ENCODE peak calls at places on chromosomes 7 and 10, in eight cellular contexts. H is kidney tubule cell; B is astrocyte; I is Caki2; D is COR-L47; U is Calu3; G is stimulated activated CD8-positive, alpha-beta memory T cell treated with anti-CD3 and anti-CD28 coated beads, Interleukin-2, amount 100 ng/mL, for 1 hour; W is DMS79 treated with DMSO at 0.1 percent for 48 hours. N is an unnamed sample.

GRCh38 chr10:69479241-69479730 is 28.0 kb downstream of the TSPAN15 start:
- DNase-seq in I (no peak), W (peak; percentile 8), D (peak; percentile 9), G (no peak), H (no peak), U (no peak), B (no peak), N (no peak)

GRCh38 chr10:77580500-77580899 is 57.1 kb downstream of the KCNMA1 start:
- DNase-seq in G (no peak), B (no peak), I (no peak), H (no peak), W (no peak), D (no peak), U (no peak), N (no peak)

GRCh38 chr7:44633254-44634186 is 27.1 kb downstream of the OGDH start:
- DNase-seq in W (no peak), G (peak; percentile 19), H (peak; percentile 92), D (no peak), B (peak; percentile 97), I (peak; percentile 85), U (peak; percentile 75), N (peak; percentile 48)

GRCh38 chr10:48459270-48460147 is 145.4 kb downstream of the ARHGAP22 start:
- DNase-seq in W (no peak), U (no peak), I (no peak), D (no peak), B (no peak), G (no peak), H (no peak), N (no peak)

GRCh38 chr10:119826777-119827176 is 45.9 kb downstream of the MCMBP start:
- DNase-seq in B (no peak), G (no peak), W (no peak), I (no peak), H (peak; percentile 19), D (no peak), U (no peak), N (no peak)

GRCh38 chr7:157751951-157752673 is 415.3 kb downstream of the DNAJB6 start:
- DNase-seq in G (no peak), W (no peak), B (no peak), U (no peak), I (no peak), D (no peak), H (no peak), N (no peak)

GRCh38 chr7:96481831-96482230 is 159.9 kb upstream of the SLC25A13 start:
- DNase-seq in D (no peak), H (no peak), G (no peak), I (no peak), W (no peak), B (no peak), U (no peak), N (no peak)

GRCh38 chr10:29377333-29377961 is 88.6 kb downstream of the LYZL1 start:
- DNase-seq in B (no peak), G (no peak), W (no peak), I (peak; percentile 23), D (no peak), H (peak; percentile 40), U (no peak), N (no peak)

GRCh38 chr10:52956451-52956850 is 183.9 kb upstream of the MBL2 start:
- DNase-seq in B (peak; percentile 3), D (no peak), I (peak; percentile 12), W (no peak), U (no peak), G (no peak), H (peak; percentile 86), N (no peak)

GRCh38 chr10:114631678-114632417 is 26.2 kb downstream of the ABLIM1 start:
- DNase-seq in D (no peak), G (no peak), I (peak; percentile 63), H (peak; percentile 85), U (peak; percentile 39), W (peak; percentile 12), B (no peak), N (no peak)

GRCh38 chr7:154777023-154777422 is 225.9 kb downstream of the PAXIP1 start:
- DNase-seq in D (no peak), U (no peak), W (no peak), G (no peak), I (peak; percentile 45), H (peak; percentile 96), B (peak; percentile 87), N (no peak)

GRCh38 chr10:124564881-124565280 is 103.3 kb downstream of the LHPP start:
- DNase-seq in B (no peak), H (no peak), U (no peak), W (no peak), I (no peak), G (no peak), D (no peak), N (no peak)

GRCh38 chr7:1558181-1558811 is 2.3 kb upstream of the TMEM184A start:
- DNase-seq in D (no peak), U (no peak), W (no peak), H (no peak), G (no peak), B (no peak), I (no peak), N (no peak)

GRCh38 chr7:111400088-111400487 is 162.2 kb downstream of the IMMP2L start:
- DNase-seq in G (no peak), I (no peak), H (peak; percentile 76), U (no peak), W (no peak), B (no peak), D (no peak), N (no peak)

GRCh38 chr7:152395115-152395514 is 40.7 kb downstream of the KMT2C start:
- DNase-seq in W (no peak), U (no peak), G (no peak), D (no peak), B (peak; percentile 62), H (peak; percentile 67), I (peak; percentile 70), N (no peak)

GRCh38 chr7:27784399-27785053 is 44.6 kb downstream of the TAX1BP1 start:
- DNase-seq in W (no peak), B (peak; percentile 49), D (peak; percentile 13), I (peak; percentile 70), U (peak; percentile 67), G (no peak), H (peak; percentile 73), N (no peak)

GRCh38 chr7:134446446-134446845 is 12.5 kb downstream of the AKR1B1 start:
- DNase-seq in G (no peak), I (no peak), B (no peak), U (no peak), W (no peak), H (no peak), D (no peak), N (no peak)

GRCh38 chr7:114976666-114977065 is 54.8 kb downstream of the MDFIC start:
- DNase-seq in B (peak; percentile 31), I (no peak), U (no peak), D (no peak), G (no peak), W (no peak), H (no peak), N (no peak)

GRCh38 chr7:130303982-130304381 is 11.0 kb downstream of the CPA4 start:
- DNase-seq in U (peak; percentile 1), I (no peak), H (no peak), B (no peak), D (no peak), G (no peak), W (no peak), N (no peak)

GRCh38 chr10:42952931-42953683 is 123.8 kb upstream of the RET start:
- DNase-seq in U (no peak), W (no peak), D (no peak), H (no peak), B (no peak), G (no peak), I (no peak), N (peak; percentile 7)

GRCh38 chr10:47222461-47222860 is 77.5 kb upstream of the GDF10 start:
- DNase-seq in U (no peak), H (no peak), D (no peak), G (no peak), W (no peak), B (no peak), I (no peak), N (no peak)

GRCh38 chr10:32582946-32583345 is 137.0 kb downstream of the CCDC7 start:
- DNase-seq in B (no peak), I (no peak), D (no peak), W (no peak), U (no peak), G (no peak), H (no peak), N (no peak)

GRCh38 chr10:29026065-29026797 is 262.6 kb upstream of the LYZL1 start:
- DNase-seq in H (no peak), W (no peak), D (no peak), G (no peak), U (no peak), B (peak; percentile 38), I (no peak), N (no peak)

GRCh38 chr10:1379601-1380000 is 323.4 kb downstream of the WDR37 start:
- DNase-seq in W (no peak), U (no peak), B (no peak), I (no peak), H (no peak), G (no peak), D (no peak), N (no peak)

GRCh38 chr7:26485421-26486019 is 193.9 kb downstream of the SNX10 start:
- DNase-seq in W (no peak), D (no peak), G (no peak), U (no peak), I (no peak), B (no peak), H (no peak), N (no peak)

GRCh38 chr10:21526952-21527633 is 1.6 kb upstream of the SKIDA1 start:
- DNase-seq in H (peak; percentile 69), U (peak; percentile 50), G (no peak), W (no peak), B (no peak), I (peak; percentile 77), D (no peak), N (no peak)

GRCh38 chr7:50400114-50400513 is 50.0 kb downstream of the FIGNL1 start:
- DNase-seq in U (no peak), H (peak; percentile 16), B (no peak), I (no peak), G (no peak), W (no peak), D (no peak), N (no peak)

GRCh38 chr7:3194501-3195141 is 106.4 kb upstream of the SDK1 start:
- DNase-seq in G (no peak), U (peak; percentile 95), B (peak; percentile 96), I (peak; percentile 100), D (no peak), W (no peak), H (peak; percentile 100), N (no peak)

GRCh38 chr10:37856881-37857286 is 526 bp downstream of the ZNF248 start:
- DNase-seq in I (no peak), W (no peak), U (peak; percentile 13), H (peak; percentile 28), G (no peak), B (no peak), D (no peak), N (no peak)

GRCh38 chr10:71423936-71424335 is 27.2 kb downstream of the CDH23 start:
- DNase-seq in U (no peak), G (no peak), I (no peak), B (no peak), H (no peak), W (no peak), D (no peak), N (no peak)

GRCh38 chr10:13987472-13987871 is 343.3 kb downstream of the FRMD4A start:
- DNase-seq in H (peak; percentile 89), U (no peak), W (no peak), D (no peak), B (peak; percentile 87), I (peak; percentile 60), G (no peak), N (no peak)

GRCh38 chr10:58758311-58758710 is 245.6 kb downstream of the BICC1 start:
- DNase-seq in D (no peak), W (no peak), B (no peak), I (no peak), H (peak; percentile 62), U (no peak), G (no peak), N (no peak)

GRCh38 chr10:33473688-33474087 is 139.2 kb upstream of the NRP1 start:
- DNase-seq in D (no peak), H (no peak), G (no peak), B (no peak), U (no peak), W (no peak), I (no peak), N (no peak)

GRCh38 chr7:977326-978048 is 2.1 kb upstream of the COX19 start:
- DNase-seq in I (peak; percentile 85), D (no peak), U (peak; percentile 91), B (no peak), W (no peak), H (peak; percentile 88), G (no peak), N (no peak)